ENCODE peak calls at places on chromosomes 7 and 10, in five cellular contexts. L is breast epithelium, A is heart left ventricle, T is endothelial cell of umbilical vein, V is right lobe of liver. J is an unnamed sample.

GRCh38 chr7:157470017-157470322 is 133.2 kb downstream of the DNAJB6 start:
- DNase-seq in T (no peak), V (peak), A (no peak), L (no peak), J (no peak)

GRCh38 chr7:131895541-131896173 is 339.2 kb upstream of the PODXL start:
- DNase-seq in L (no peak), A (no peak), V (no peak), T (peak), J (no peak)

GRCh38 chr7:156640949-156641485 is 443 bp downstream of the RNF32 start:
- DNase-seq in A (peak), T (no peak), V (no peak), L (no peak), J (peak)

GRCh38 chr10:8392216-8392615 is 337.7 kb downstream of the GATA3 start:
- DNase-seq in A (no peak), L (no peak), V (no peak), T (no peak), J (no peak)

GRCh38 chr7:71106226-71106625 is 25.7 kb upstream of the GALNT17 start:
- DNase-seq in V (no peak), T (no peak), A (no peak), L (no peak), J (no peak)

GRCh38 chr10:103504181-103504783 is 10.8 kb downstream of the NEURL1 start:
- DNase-seq in A (peak), L (no peak), V (no peak), T (peak), J (no peak)

GRCh38 chr10:122419016-122419415 is 35.4 kb upstream of the ARMS2 start:
- DNase-seq in T (no peak), V (no peak), L (no peak), A (no peak), J (no peak)

GRCh38 chr7:44727346-44728262 is 21.0 kb upstream of the ZMIZ2 start:
- DNase-seq in L (no peak), V (no peak), T (peak), A (no peak), J (no peak)

GRCh38 chr7:128742206-128742605 is 3.0 kb downstream of the CALU start:
- DNase-seq in V (no peak), T (no peak), A (no peak), L (no peak), J (no peak)

GRCh38 chr10:88989824-88990527 is 622 bp upstream of the FAS start:
- DNase-seq in A (no peak), T (peak), L (no peak), V (no peak), J (peak)

GRCh38 chr7:10085231-10085630 is 888.4 kb upstream of the PHF14 start:
- DNase-seq in V (no peak), L (no peak), T (no peak), A (no peak), J (no peak)

GRCh38 chr7:58086461-58086860 is 636.5 kb downstream of the ZNF716 start:
- DNase-seq in T (no peak), L (no peak), A (no peak), V (peak), J (no peak)

GRCh38 chr7:92461027-92462003 is 14.0 kb downstream of the GATAD1 start:
- DNase-seq in A (no peak), L (no peak), V (no peak), T (peak), J (peak)

GRCh38 chr10:87585565-87586514 is 73.8 kb upstream of the PAPSS2 start:
- DNase-seq in A (no peak), V (no peak), L (no peak), T (peak), J (peak)

GRCh38 chr7:103879411-103879810 is 110.0 kb downstream of the RELN start:
- DNase-seq in L (no peak), T (no peak), V (no peak), A (no peak), J (no peak)

GRCh38 chr7:23298141-23298851 is 843 bp upstream of the MALSU1 start:
- DNase-seq in V (no peak), T (no peak), A (no peak), L (peak), J (no peak)

GRCh38 chr7:137992738-137993394 is 9.0 kb downstream of the CREB3L2 start:
- DNase-seq in L (peak), A (peak), V (no peak), T (peak), J (no peak)

GRCh38 chr7:33764752-33765451 is 140.4 kb upstream of the BMPER start:
- DNase-seq in A (no peak), T (peak), V (no peak), L (no peak), J (no peak)

GRCh38 chr7:22109761-22110160 is 164.1 kb upstream of the CDCA7L start:
- DNase-seq in V (peak), A (no peak), L (no peak), T (no peak), J (no peak)

GRCh38 chr10:53487019-53487983 is 714.7 kb upstream of the MBL2 start:
- DNase-seq in V (peak), A (peak), T (no peak), L (no peak), J (no peak)

GRCh38 chr10:85542149-85542548 is 824.4 kb downstream of the GRID1 start:
- DNase-seq in V (no peak), L (no peak), A (no peak), T (no peak), J (no peak)

GRCh38 chr7:116706668-116707126 is 34.7 kb downstream of the MET start:
- DNase-seq in A (no peak), V (no peak), T (peak), L (no peak), J (no peak)

GRCh38 chr7:135714534-135715009 is 13.4 kb downstream of the SLC13A4 start:
- DNase-seq in A (no peak), L (no peak), V (no peak), T (no peak), J (no peak)

GRCh38 chr7:14834456-14834855 is 68.1 kb downstream of the DGKB start:
- DNase-seq in A (peak), L (no peak), T (no peak), V (no peak), J (no peak)

GRCh38 chr7:74570533-74571156 is 86.9 kb upstream of the GTF2I start:
- DNase-seq in A (no peak), V (no peak), T (no peak), L (no peak), J (no peak)

GRCh38 chr7:31782411-31782991 is 95.5 kb downstream of the PPP1R17 start:
- DNase-seq in V (no peak), L (no peak), T (peak), A (no peak), J (no peak)

GRCh38 chr7:100428199-100428966 is at the start of gene ZCWPW1:
- DNase-seq in A (peak), L (peak), T (peak), V (peak), J (peak)
- TF ChIP-seq POLR2A in A (peak), L (peak), T (peak), V (peak), J (peak)

GRCh38 chr7:129807863-129808262 is 144.9 kb downstream of the UBE2H start:
- DNase-seq in L (no peak), T (no peak), A (no peak), V (no peak), J (no peak)
- H3K4me3 ChIP-seq in L (no peak), T (no peak), A (no peak), V (no peak), J (no peak)

GRCh38 chr10:129962558-129963075 is 1.5 kb downstream of the EBF3 start:
- DNase-seq in T (no peak), A (no peak), L (no peak), V (no peak), J (no peak)

GRCh38 chr10:129965418-129965793 is 1.3 kb upstream of the EBF3 start:
- DNase-seq in V (no peak), A (no peak), L (no peak), T (no peak), J (no peak)

GRCh38 chr10:129963076-129963830 is 821 bp downstream of the EBF3 start:
- DNase-seq in L (no peak), A (no peak), T (peak), V (no peak), J (no peak)

GRCh38 chr10:129964611-129965417 is 740 bp upstream of the EBF3 start:
- DNase-seq in L (no peak), T (no peak), V (no peak), A (no peak), J (no peak)

DNA sequence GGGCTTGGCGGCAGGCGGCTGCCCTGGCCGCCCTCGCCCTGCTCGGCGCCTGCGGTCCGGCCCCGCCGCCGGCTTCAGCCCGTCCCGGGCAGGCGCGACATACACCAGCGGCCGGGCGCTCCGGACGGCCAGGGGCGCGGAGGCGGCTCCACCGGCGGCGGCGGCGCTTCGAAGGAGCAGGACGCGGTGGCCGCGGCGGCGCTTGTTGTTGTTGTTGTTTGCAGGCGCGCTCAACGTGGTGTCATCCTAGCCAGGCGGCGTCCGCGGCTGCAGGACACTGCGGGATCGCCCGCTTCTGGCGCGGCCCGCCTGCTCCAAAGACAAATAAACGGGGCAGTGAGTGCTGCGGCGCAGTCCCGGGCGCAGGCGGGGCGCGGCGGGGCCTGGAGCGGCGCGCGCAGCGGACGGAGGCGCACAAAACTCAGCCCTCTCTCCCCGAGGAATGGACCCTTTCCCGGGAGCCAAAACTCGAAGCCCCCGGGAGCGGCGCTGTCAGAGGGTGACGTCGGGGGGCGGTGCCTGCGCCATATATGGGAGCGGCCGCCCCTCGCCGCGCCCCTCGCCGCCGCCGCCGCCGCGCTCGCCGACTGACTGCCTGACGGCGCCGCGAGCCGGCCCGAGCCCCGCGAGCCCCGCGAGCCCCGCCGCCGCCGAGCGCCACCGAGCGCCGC is at the start of gene EBF3:
- DNase-seq in T (peak), A (peak), V (no peak), L (peak), J (peak)
- TF ChIP-seq POLR2A in T (no peak), A (peak), V (no peak), L (no peak), J (no peak)

DNA sequence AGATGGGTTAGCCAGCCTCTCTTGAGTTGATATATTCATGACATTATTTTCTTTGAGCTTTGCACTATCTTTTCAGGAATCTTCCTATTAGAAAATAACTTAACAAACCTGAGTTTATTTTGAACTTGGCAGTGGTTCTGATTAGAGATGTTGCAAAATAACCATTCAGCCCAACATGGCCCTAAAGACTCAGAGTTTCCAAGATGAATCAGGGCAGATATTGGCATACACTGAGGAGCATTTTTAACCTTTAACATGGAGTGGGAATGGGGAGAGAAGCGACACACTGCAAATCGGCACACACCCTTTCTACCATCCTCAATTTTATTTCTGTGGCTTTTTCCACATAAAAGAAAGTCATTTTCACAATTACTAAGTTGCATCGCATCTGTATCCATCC is 190.8 kb downstream of the TRIL start:
- DNase-seq in L (no peak), V (no peak), A (no peak), T (no peak), J (no peak)
- H3K4me3 ChIP-seq in L (no peak), V (no peak), A (no peak), T (no peak), J (no peak)

GRCh38 chr7:150799741-150800575 is at the start of gene TMEM176B:
- DNase-seq in T (no peak), L (no peak), V (peak), A (peak), J (no peak)
- TF ChIP-seq POLR2A in T (no peak), L (no peak), V (peak), A (no peak), J (no peak)

DNA sequence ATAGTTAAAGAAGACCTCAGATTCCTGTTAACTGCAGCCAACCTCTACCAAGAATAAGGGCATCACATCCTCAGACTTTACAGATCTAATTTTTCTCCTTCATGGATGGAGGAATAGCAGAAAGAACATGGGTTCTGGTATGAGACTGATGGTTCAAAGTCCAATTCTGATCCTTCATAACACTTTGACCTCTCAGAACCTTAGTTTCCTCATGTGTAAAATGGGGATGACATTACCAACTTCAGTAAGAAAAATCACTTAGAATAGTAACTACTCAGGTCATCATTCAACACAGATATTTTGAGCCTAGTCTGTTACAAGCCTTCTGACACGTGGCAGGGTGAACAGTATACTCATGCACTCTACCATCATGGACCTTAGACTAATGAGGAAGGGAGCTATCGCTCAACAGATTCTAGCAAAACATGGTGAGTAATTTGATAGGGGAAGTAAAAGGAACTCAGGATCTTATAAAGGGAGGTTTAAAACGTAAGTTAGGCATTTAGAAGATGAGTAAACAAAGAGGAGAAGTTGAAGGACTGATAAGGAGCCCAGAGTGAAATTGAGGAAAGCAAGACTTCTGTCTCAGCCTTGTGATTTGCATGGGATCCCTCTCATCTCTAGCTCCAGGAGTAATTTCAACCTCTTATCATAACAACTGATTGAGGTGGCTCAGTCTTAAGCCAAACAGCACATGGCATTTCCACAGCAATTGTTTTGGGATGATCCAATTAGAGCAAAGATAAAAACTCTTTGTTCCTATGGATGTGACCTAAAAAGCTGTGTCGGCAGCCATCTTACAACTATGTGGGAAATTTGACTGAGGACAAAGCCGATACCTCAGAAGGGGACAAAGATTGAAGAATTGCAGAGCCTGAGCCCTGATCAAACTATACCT is 69.2 kb upstream of the TCF7L2 start:
- DNase-seq in A (no peak), T (no peak), V (no peak), L (no peak), J (no peak)
- H3K4me3 ChIP-seq in A (no peak), T (no peak), V (no peak), L (no peak), J (no peak)

GRCh38 chr7:4683884-4684565 is 1.9 kb downstream of the FOXK1 start:
- DNase-seq in T (peak), V (peak), L (peak), A (peak), J (peak)
- TF ChIP-seq POLR2A in T (peak), V (no peak), L (no peak), A (no peak), J (peak)